ENCODE peak calls at places on chromosomes 3 and 15, in four cellular contexts. K is IMR-90, F is GM23338, L is aorta. C is an unnamed sample.

GRCh38 chr15:38458646-38459045 is 4.7 kb downstream of the FAM98B start:
- DNase-seq in K (no peak), F (no peak), L (no peak), C (no peak)

GRCh38 chr3:45972534-45973402 is 22.9 kb downstream of the FYCO1 start:
- DNase-seq in K (peak), F (no peak), L (peak), C (no peak)

GRCh38 chr3:48402281-48402732 is 27.6 kb downstream of the PLXNB1 start:
- DNase-seq in K (peak), F (no peak), L (peak), C (peak)

GRCh38 chr3:58660998-58661397 is 5.6 kb downstream of the FAM3D start:
- DNase-seq in K (no peak), F (no peak), L (no peak), C (no peak)

GRCh38 chr3:12345141-12345561 is 56.3 kb downstream of the PPARG start:
- DNase-seq in K (peak), F (no peak), L (no peak), C (no peak)

GRCh38 chr3:131277836-131278497 is 103.6 kb upstream of the NUDT16 start:
- DNase-seq in K (no peak), F (no peak), L (no peak), C (no peak)

GRCh38 chr3:65077124-65077523 is 389.3 kb upstream of the ADAMTS9 start:
- DNase-seq in K (no peak), F (no peak), L (no peak), C (no peak)

GRCh38 chr15:81333363-81333762 is 9.4 kb upstream of the STARD5 start:
- DNase-seq in K (no peak), F (no peak), L (no peak), C (no peak)

GRCh38 chr15:90413411-90414379 is 25.7 kb downstream of the IQGAP1 start:
- DNase-seq in K (peak), F (no peak), L (peak), C (no peak)

GRCh38 chr15:41934843-41935242 is 37.5 kb downstream of the EHD4 start:
- DNase-seq in K (no peak), F (peak), L (no peak), C (peak)

GRCh38 chr15:77144492-77145070 is 73.7 kb upstream of the TSPAN3 start:
- DNase-seq in K (peak), F (peak), L (no peak), C (no peak)

GRCh38 chr15:39922450-39923092 is 2.5 kb upstream of the GPR176 start:
- DNase-seq in K (no peak), F (peak), L (no peak), C (no peak)

GRCh38 chr15:57235865-57236264 is 140.4 kb upstream of the CGNL1 start:
- DNase-seq in K (peak), F (peak), L (no peak), C (no peak)

GRCh38 chr3:138186216-138186615 is 885 bp upstream of the ARMC8 start:
- DNase-seq in K (no peak), F (peak), L (no peak), C (no peak)

GRCh38 chr3:50493086-50493485 is 10.3 kb downstream of the CACNA2D2 start:
- DNase-seq in K (no peak), F (no peak), L (no peak), C (no peak)

GRCh38 chr3:10023587-10024310 is 2.5 kb upstream of the FANCD2 start:
- DNase-seq in K (peak), F (no peak), L (no peak), C (no peak)

GRCh38 chr3:184260571-184261269 is 633 bp downstream of the CAMK2N2 start:
- DNase-seq in K (no peak), F (peak), L (peak), C (no peak)

GRCh38 chr3:161415506-161416231 is 44.4 kb upstream of the SPTSSB start:
- DNase-seq in K (peak), F (peak), L (no peak), C (no peak)

GRCh38 chr3:47791193-47791855 is 9.6 kb upstream of the SMARCC1 start:
- DNase-seq in K (no peak), F (no peak), L (no peak), C (no peak)

GRCh38 chr3:128770387-128770786 is 44.4 kb downstream of the RAB7A start:
- DNase-seq in K (no peak), F (no peak), L (no peak), C (no peak)

GRCh38 chr15:28094732-28095521 is 4.2 kb downstream of the OCA2 start:
- DNase-seq in K (no peak), F (peak), L (peak), C (no peak)

GRCh38 chr3:56940989-56941388 is 119.5 kb upstream of the SPATA12 start:
- DNase-seq in K (no peak), F (no peak), L (no peak), C (no peak)

GRCh38 chr15:39530446-39531342 is 50.2 kb upstream of the THBS1 start:
- DNase-seq in K (peak), F (peak), L (no peak), C (no peak)

GRCh38 chr15:70698412-70698811 is 64.9 kb downstream of the UACA start:
- DNase-seq in K (no peak), F (no peak), L (no peak), C (no peak)

GRCh38 chr15:78050851-78051250 is 26.7 kb downstream of the TBC1D2B start:
- DNase-seq in K (no peak), F (no peak), L (no peak), C (no peak)

GRCh38 chr15:25728816-25729215 is 134.3 kb downstream of the ATP10A start:
- DNase-seq in K (no peak), F (no peak), L (no peak), C (no peak)

GRCh38 chr15:52514482-52514881 is 14.2 kb downstream of the MYO5A start:
- DNase-seq in K (no peak), F (no peak), L (no peak), C (no peak)

GRCh38 chr15:100902436-100903190 is 16.5 kb upstream of the LRRK1 start:
- DNase-seq in K (peak), F (no peak), L (peak), C (peak)

GRCh38 chr15:34753236-34753894 is 1.4 kb downstream of the GJD2 start:
- DNase-seq in K (peak), F (peak), L (peak), C (no peak)

GRCh38 chr3:31724681-31725080 is 192.0 kb downstream of the STT3B start:
- DNase-seq in K (peak), F (peak), L (no peak), C (no peak)

GRCh38 chr3:71407833-71408232 is 175.7 kb downstream of the FOXP1 start:
- DNase-seq in K (no peak), F (no peak), L (no peak), C (no peak)

GRCh38 chr3:189842681-189843602 is 211.8 kb downstream of the TP63 start:
- DNase-seq in K (no peak), F (no peak), L (no peak), C (no peak)

GRCh38 chr3:43345246-43345645 is 58.9 kb downstream of the SNRK start:
- DNase-seq in K (no peak), F (no peak), L (no peak), C (no peak)

GRCh38 chr15:64807751-64808222 is 17.7 kb downstream of the PIF1 start:
- DNase-seq in K (no peak), F (peak), L (no peak), C (no peak)

GRCh38 chr3:197083486-197083885 is 53.9 kb upstream of the MELTF start:
- DNase-seq in K (peak), F (no peak), L (peak), C (no peak)

GRCh38 chr3:73448761-73449290 is 175.9 kb downstream of the PDZRN3 start:
- DNase-seq in K (no peak), F (no peak), L (no peak), C (no peak)
- H3K4me3 ChIP-seq in K (no peak), F (no peak), L (no peak), C (no peak)

GRCh38 chr15:72785452-72786243 is 2.1 kb upstream of the ADPGK start:
- DNase-seq in K (peak), F (no peak), L (no peak), C (no peak)
- H3K27ac ChIP-seq in K (peak), F (no peak), L (no peak), C (no peak)

GRCh38 chr3:87229113-87229512 is 2.0 kb downstream of the CHMP2B start:
- DNase-seq in K (no peak), F (no peak), L (no peak), C (no peak)

GRCh38 chr3:87236093-87236492 is 9.0 kb downstream of the CHMP2B start:
- DNase-seq in K (no peak), F (peak), L (no peak), C (no peak)

GRCh38 chr3:87228316-87228715 is 1.2 kb downstream of the CHMP2B start:
- DNase-seq in K (peak), F (no peak), L (no peak), C (no peak)

DNA sequence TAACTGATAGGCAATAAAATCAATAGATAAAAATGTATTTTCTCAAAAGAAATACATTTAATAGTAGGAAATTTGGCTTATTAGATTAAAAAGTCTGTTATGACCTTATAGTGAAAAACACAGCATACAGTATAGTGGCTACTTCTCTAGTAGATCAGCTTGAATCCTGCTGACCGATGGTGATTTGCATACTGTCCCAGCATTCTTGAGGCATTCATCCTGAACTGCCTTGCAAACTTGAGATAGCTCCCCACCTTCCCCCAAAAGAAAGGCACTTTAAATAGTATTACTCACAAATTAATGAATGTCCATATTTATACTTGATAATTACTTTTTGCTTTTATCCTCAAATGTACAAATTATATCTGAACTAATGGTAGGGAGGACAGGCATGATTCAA is 6.7 kb downstream of the CHMP2B start:
- DNase-seq in K (no peak), F (peak), L (no peak), C (no peak)
- H3K4me3 ChIP-seq in K (no peak), F (no peak), L (no peak), C (no peak)

DNA sequence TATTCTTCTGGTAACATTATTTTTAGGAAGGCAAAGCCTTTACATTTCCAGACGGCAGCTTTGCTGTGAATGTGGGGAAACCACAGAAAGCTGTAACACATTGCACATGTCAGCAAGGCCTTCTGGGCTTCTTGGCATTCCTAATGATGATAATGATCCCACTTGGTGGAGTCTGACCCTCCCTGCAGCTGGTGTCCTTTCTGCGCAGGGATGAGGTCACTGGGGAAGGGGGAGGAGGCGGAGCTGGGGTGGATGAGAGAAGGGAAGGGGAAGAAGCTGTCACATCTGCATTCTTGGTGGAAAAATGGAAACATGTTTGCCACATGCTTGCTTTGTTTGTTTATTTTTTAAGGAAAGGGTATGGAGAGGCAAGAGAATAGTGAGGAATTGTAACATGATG is 68.6 kb downstream of the FILIP1L start:
- DNase-seq in K (peak), F (peak), L (peak), C (peak)
- H3K27ac ChIP-seq in K (peak), F (no peak), L (no peak), C (peak)

GRCh38 chr15:88804257-88804656 is 1.0 kb downstream of the ACAN start:
- DNase-seq in K (no peak), F (no peak), L (no peak), C (no peak)

GRCh38 chr15:88803920-88804247 is 648 bp downstream of the ACAN start:
- DNase-seq in K (no peak), F (peak), L (no peak), C (no peak)

GRCh38 chr15:88803241-88803919 is at the start of gene ACAN:
- DNase-seq in K (no peak), F (peak), L (no peak), C (no peak)

GRCh38 chr15:88802250-88802990 is 816 bp upstream of the ACAN start:
- DNase-seq in K (no peak), F (no peak), L (no peak), C (no peak)

DNA sequence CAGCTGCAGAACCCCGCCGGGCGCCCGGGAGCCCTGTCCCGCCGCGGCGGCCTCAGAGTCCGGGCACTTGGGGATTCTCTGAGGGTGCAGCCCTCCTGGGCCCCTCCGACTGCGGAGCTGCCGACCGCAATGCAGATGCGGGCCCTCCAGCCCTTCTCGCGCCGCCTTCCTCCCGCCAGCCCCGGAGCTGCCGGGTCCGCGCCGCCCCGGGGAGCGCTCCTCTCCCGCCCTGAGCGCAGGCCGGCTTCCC is 320 bp upstream of the ACAN start:
- DNase-seq in K (no peak), F (no peak), L (no peak), C (no peak)
- H3K4me3 ChIP-seq in K (peak), F (peak), L (peak), C (peak)

C was measured in heart right ventricle.